ENCODE peak calls at places on chromosome 9, in six cellular contexts. A is IMR-90, M is H9, X is neuronal stem cell, D is mesenchymal stem cell, V is mesendoderm. Q is an unnamed sample. For H3K4me1, the result is how much of the 10 kb centered on the place peaks cover.

GRCh38 chr9:120477534-120478001 is 102.4 kb downstream of the CDK5RAP2 start:
- DNase-seq in D (peak), V (peak), M (peak), X (peak), A (peak), Q (peak)

GRCh38 chr9:110775724-110776123 is 107.1 kb downstream of the MUSK start:
- DNase-seq in M (no peak), X (no peak), A (no peak), V (no peak), D (no peak), Q (no peak)

GRCh38 chr9:101026824-101027223 is 1.7 kb upstream of the PLPPR1 start:
- DNase-seq in X (no peak), A (no peak), V (no peak), M (no peak), D (no peak), Q (no peak)

GRCh38 chr9:112212926-112213325 is 37.8 kb upstream of the SUSD1 start:
- DNase-seq in A (no peak), D (no peak), V (no peak), M (no peak), X (no peak), Q (no peak)

GRCh38 chr9:35521708-35522107 is 31.8 kb downstream of the RUSC2 start:
- DNase-seq in A (peak), X (no peak), D (peak), M (no peak), V (peak), Q (peak)

GRCh38 chr9:35767458-35767857 is 13.4 kb upstream of the MSMP start:
- DNase-seq in A (no peak), V (no peak), M (no peak), D (no peak), X (no peak), Q (no peak)

GRCh38 chr9:37002036-37002412 is 32.0 kb downstream of the PAX5 start:
- DNase-seq in V (no peak), D (no peak), X (no peak), A (no peak), M (no peak), Q (no peak)

GRCh38 chr9:135797507-135798302 is 95.7 kb downstream of the KCNT1 start:
- DNase-seq in A (peak), V (peak), X (peak), D (peak), M (peak), Q (no peak)

GRCh38 chr9:121779381-121780117 is 128.1 kb downstream of the DAB2IP start:
- DNase-seq in M (peak), X (peak), A (no peak), V (no peak), D (peak), Q (no peak)

GRCh38 chr9:27514551-27514950 is 9.5 kb upstream of the IFNK start:
- DNase-seq in D (no peak), M (no peak), A (no peak), V (no peak), X (no peak), Q (no peak)

GRCh38 chr9:90943341-90943740 is 141.7 kb downstream of the SYK start:
- DNase-seq in V (no peak), X (no peak), D (peak), M (no peak), A (peak), Q (no peak)

GRCh38 chr9:21252727-21253547 is 13.1 kb upstream of the IFNA14 start:
- DNase-seq in V (peak), A (peak), D (peak), X (peak), M (no peak), Q (no peak)

GRCh38 chr9:92179286-92180002 is 64.2 kb upstream of the SPTLC1 start:
- DNase-seq in X (no peak), A (no peak), M (no peak), V (no peak), D (no peak), Q (no peak)

GRCh38 chr9:130172858-130173461 is 756 bp downstream of the NCS1 start:
- DNase-seq in V (peak), D (peak), A (no peak), M (no peak), X (no peak), Q (peak)

GRCh38 chr9:88179080-88179521 is 40.8 kb upstream of the SPATA31C2 start:
- DNase-seq in M (no peak), A (no peak), V (no peak), X (no peak), D (no peak), Q (no peak)

GRCh38 chr9:93263334-93264229 is 79.6 kb downstream of the WNK2 start:
- DNase-seq in A (no peak), V (no peak), D (no peak), M (no peak), X (no peak), Q (no peak)

GRCh38 chr9:130444565-130445221 is at the start of gene ASS1:
- DNase-seq in X (peak), V (peak), D (no peak), M (peak), A (no peak), Q (peak)

GRCh38 chr9:21392270-21392669 is 7.1 kb upstream of the IFNA2 start:
- DNase-seq in A (no peak), M (peak), D (peak), V (peak), X (no peak), Q (peak)

GRCh38 chr9:132609829-132610228 is 27.4 kb downstream of the BARHL1 start:
- DNase-seq in V (no peak), X (no peak), M (no peak), D (peak), A (peak), Q (no peak)

GRCh38 chr9:109035684-109036423 is 22.6 kb upstream of the CTNNAL1 start:
- DNase-seq in M (no peak), A (peak), X (no peak), D (peak), V (no peak), Q (peak)

GRCh38 chr9:75871624-75872023 is 18.8 kb upstream of the PCSK5 start:
- DNase-seq in X (no peak), D (no peak), A (no peak), V (no peak), M (no peak), Q (no peak)

GRCh38 chr9:113950195-113951031 is 74.3 kb downstream of the ZNF618 start:
- DNase-seq in D (no peak), V (no peak), M (no peak), A (no peak), X (no peak), Q (no peak)

GRCh38 chr9:131302244-131303075 is 12.9 kb downstream of the PLPP7 start:
- DNase-seq in A (no peak), X (no peak), D (no peak), M (no peak), V (no peak), Q (no peak)

GRCh38 chr9:19969721-19970120 is 180.9 kb upstream of the SLC24A2 start:
- DNase-seq in D (peak), V (no peak), A (no peak), X (no peak), M (no peak), Q (peak)

GRCh38 chr9:106906129-106906528 is 43.2 kb downstream of the ZNF462 start:
- DNase-seq in M (no peak), A (no peak), V (no peak), X (no peak), D (no peak), Q (no peak)

GRCh38 chr9:134434896-134435506 is 108.7 kb downstream of the RXRA start:
- DNase-seq in D (peak), V (no peak), M (no peak), A (peak), X (no peak), Q (no peak)

GRCh38 chr9:130977811-130978221 is 31.2 kb upstream of the LAMC3 start:
- DNase-seq in D (no peak), A (no peak), V (no peak), X (no peak), M (peak), Q (no peak)

GRCh38 chr9:70127036-70127435 is 83.4 kb downstream of the MAMDC2 start:
- DNase-seq in V (no peak), D (no peak), X (no peak), A (no peak), M (no peak), Q (no peak)

GRCh38 chr9:133932176-133932575 is 59.9 kb downstream of the VAV2 start:
- DNase-seq in V (no peak), A (no peak), M (no peak), D (no peak), X (no peak), Q (no peak)

GRCh38 chr9:4325113-4325512 is 25.2 kb upstream of the GLIS3 start:
- DNase-seq in M (no peak), A (no peak), V (no peak), X (no peak), D (no peak), Q (no peak)

GRCh38 chr9:22446950-22447606 is 454 bp downstream of the DMRTA1 start:
- DNase-seq in M (peak), V (peak), A (peak), D (peak), X (peak), Q (peak)

GRCh38 chr9:36007852-36008251 is 28.9 kb upstream of the RECK start:
- DNase-seq in D (no peak), X (no peak), M (no peak), V (no peak), A (no peak), Q (no peak)

GRCh38 chr9:133880851-133881634 is 111.1 kb downstream of the VAV2 start:
- DNase-seq in V (peak), D (peak), A (peak), X (no peak), M (no peak), Q (peak)

GRCh38 chr9:135308809-135309762 is 170.5 kb upstream of the PPP1R26 start:
- DNase-seq in D (no peak), V (no peak), A (no peak), M (no peak), X (no peak), Q (no peak)

DNA sequence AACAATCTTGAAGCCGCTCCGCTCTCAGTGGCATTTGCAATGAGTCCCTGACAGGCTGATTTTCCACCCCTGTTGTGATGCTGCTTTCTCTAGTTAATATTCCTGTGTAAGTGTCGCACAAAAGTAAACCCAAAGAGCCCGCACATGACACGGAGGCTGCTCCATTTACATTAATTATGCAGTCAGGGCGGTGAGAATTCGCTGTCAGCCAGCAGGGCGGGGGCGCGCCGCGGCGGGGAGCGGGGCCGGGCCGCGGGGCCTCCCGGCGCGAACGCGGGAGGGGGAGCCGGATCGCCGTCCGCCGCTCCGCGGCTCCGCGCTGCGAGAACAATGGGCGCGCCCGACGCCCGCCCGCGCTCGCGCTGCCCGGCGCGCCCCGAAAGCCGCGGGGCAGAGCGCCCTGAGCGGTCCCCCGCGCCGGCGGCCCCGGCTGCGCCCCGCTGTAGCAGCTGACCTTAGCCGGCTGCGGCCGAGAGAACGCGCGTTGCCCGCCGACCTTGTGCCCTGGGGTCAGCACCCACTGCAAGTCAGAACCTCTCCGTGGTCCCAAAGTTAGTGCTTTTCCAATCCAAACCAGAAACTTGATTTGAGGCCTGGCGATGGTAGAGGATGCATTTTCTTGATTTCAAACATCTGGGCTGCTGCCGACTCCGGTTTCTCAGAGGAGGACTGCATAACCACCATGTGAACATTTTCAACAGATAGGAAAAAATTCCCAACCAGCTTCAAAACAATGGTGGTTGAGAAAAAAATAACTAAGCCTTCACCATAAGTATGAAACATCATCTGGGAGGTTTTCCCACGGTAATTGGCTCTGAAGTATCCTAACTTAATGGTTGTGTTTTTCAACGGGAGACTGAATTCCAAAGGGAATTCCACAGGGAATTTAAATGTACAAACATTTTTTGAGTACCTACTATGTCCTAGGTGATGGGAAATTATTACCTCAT is 142.6 kb downstream of the PBX3 start:
- DNase-seq in X (peak), A (peak), V (peak), D (peak), M (peak), Q (no peak)
- H3K4me1 ChIP-seq in X (under half), A (under half), V (under half), D (under half), M (under half), Q (under half)

GRCh38 chr9:97577051-97577450 is 56.1 kb downstream of the TSTD2 start:
- DNase-seq in V (no peak), D (no peak), M (no peak), A (no peak), X (no peak), Q (no peak)
- H3K23ac ChIP-seq in V (peak), D (no peak), M (no peak), A (no peak), X (no peak), Q (no peak)

GRCh38 chr9:137267933-137268355 is 9.6 kb upstream of the TOR4A start:
- DNase-seq in A (peak), V (no peak), D (peak), M (no peak), X (no peak), Q (no peak)

GRCh38 chr9:137266589-137267453 is 10.7 kb upstream of the TOR4A start:
- DNase-seq in X (no peak), A (no peak), D (no peak), M (no peak), V (no peak), Q (no peak)

GRCh38 chr9:137270929-137271695 is 6.4 kb upstream of the TOR4A start:
- DNase-seq in X (no peak), D (no peak), M (peak), A (no peak), V (no peak), Q (no peak)

GRCh38 chr9:137269231-137269772 is 8.2 kb upstream of the TOR4A start:
- DNase-seq in A (peak), D (peak), M (no peak), X (no peak), V (no peak), Q (no peak)

GRCh38 chr9:137268538-137269201 is 8.9 kb upstream of the TOR4A start:
- DNase-seq in V (no peak), D (peak), M (no peak), X (no peak), A (no peak), Q (no peak)
- H3K4me1 ChIP-seq in V (under half), D (under half), M (under half), X (under half), A (under half), Q (under half)

DNA sequence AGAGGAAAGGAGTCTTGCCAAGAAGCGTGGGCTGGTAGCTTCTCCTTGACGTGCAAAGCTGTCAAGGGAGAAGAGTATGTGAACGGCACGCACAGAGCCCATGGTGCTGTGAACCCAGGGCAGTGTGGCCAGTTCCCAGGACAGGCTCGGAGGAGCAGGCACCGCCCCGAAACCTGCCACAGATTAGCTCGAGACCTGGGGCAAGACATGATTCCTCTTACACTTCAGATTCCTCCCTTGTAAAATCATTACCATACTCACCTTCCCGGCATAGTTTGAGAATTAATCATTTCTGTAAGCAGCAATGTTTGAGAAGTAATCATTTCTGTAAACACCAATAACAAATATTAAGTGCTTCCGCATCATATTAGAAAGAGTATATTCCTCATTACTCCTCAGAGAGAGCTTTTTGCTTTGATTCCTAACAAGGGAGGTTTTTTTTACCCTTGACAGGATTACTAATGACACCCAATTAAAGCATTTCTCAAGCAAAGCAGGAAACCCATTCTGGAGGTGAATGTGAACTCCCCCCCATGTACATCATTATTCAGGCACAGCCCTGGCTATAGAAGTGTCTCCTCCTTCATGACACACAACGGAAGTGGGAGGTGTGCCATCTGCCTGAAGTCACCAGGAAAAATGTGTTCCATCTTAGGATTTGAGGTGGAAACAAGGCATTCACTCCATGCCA is 19.8 kb downstream of the GOLM1 start:
- DNase-seq in V (peak), D (no peak), A (no peak), M (no peak), X (no peak), Q (peak)
- H3K23ac ChIP-seq in V (no peak), D (no peak), A (no peak), M (no peak), X (no peak), Q (no peak)